ENCODE peak calls at places on chromosomes 13 and 19, in five cellular contexts. J, O, R, Y and G are unnamed samples.

GRCh38 chr19:49851456-49852259 is 699 bp downstream of the PTOV1 start:
- DNase-seq in J (peak), O (peak), R (no peak), Y (peak), G (peak)

GRCh38 chr19:31338069-31338767 is 11.0 kb downstream of the TSHZ3 start:
- DNase-seq in J (no peak), O (no peak), R (peak), Y (no peak), G (peak)

GRCh38 chr13:99217461-99218101 is 16.9 kb downstream of the UBAC2 start:
- DNase-seq in J (no peak), O (no peak), R (no peak), Y (no peak), G (no peak)

GRCh38 chr13:74450976-74451375 is 316.8 kb upstream of the KLF12 start:
- DNase-seq in J (no peak), O (no peak), R (no peak), Y (no peak), G (no peak)

GRCh38 chr19:4705413-4706131 is 18.1 kb downstream of the DPP9 start:
- DNase-seq in J (no peak), O (no peak), R (no peak), Y (no peak), G (no peak)

GRCh38 chr13:98888222-98888889 is 89.5 kb downstream of the DOCK9 start:
- DNase-seq in J (no peak), O (no peak), R (no peak), Y (no peak), G (no peak)

GRCh38 chr19:55676384-55676783 is 1.4 kb downstream of the EPN1 start:
- DNase-seq in J (no peak), O (no peak), R (no peak), Y (no peak), G (peak)

GRCh38 chr13:100069278-100069677 is 19.6 kb upstream of the PCCA start:
- DNase-seq in J (no peak), O (no peak), R (no peak), Y (no peak), G (no peak)

GRCh38 chr19:56748443-56748842 is 76.9 kb upstream of the ZNF835 start:
- DNase-seq in J (no peak), O (no peak), R (peak), Y (no peak), G (peak)

GRCh38 chr19:41993612-41994483 is at the start of gene ATP1A3:
- DNase-seq in J (peak), O (peak), R (peak), Y (peak), G (peak)

GRCh38 chr19:38658462-38659306 is 11.2 kb downstream of the ACTN4 start:
- DNase-seq in J (no peak), O (peak), R (peak), Y (no peak), G (peak)

GRCh38 chr13:26473571-26474230 is 83.8 kb upstream of the WASF3 start:
- DNase-seq in J (no peak), O (no peak), R (no peak), Y (no peak), G (no peak)

GRCh38 chr19:1154731-1155351 is 19.2 kb downstream of the SBNO2 start:
- DNase-seq in J (no peak), O (no peak), R (peak), Y (no peak), G (no peak)

GRCh38 chr13:46495647-46496046 is 57.3 kb upstream of the LRCH1 start:
- DNase-seq in J (no peak), O (no peak), R (no peak), Y (no peak), G (no peak)

GRCh38 chr13:32228330-32229041 is 86.7 kb downstream of the ZAR1L start:
- DNase-seq in J (no peak), O (no peak), R (peak), Y (no peak), G (no peak)

GRCh38 chr13:34035676-34036325 is 217.9 kb downstream of the RFC3 start:
- DNase-seq in J (no peak), O (no peak), R (no peak), Y (no peak), G (peak)

GRCh38 chr13:110583178-110583865 is 21.8 kb upstream of the RAB20 start:
- DNase-seq in J (no peak), O (no peak), R (no peak), Y (no peak), G (no peak)

GRCh38 chr13:45994752-45995151 is 57.8 kb downstream of the ZC3H13 start:
- DNase-seq in J (no peak), O (no peak), R (no peak), Y (no peak), G (no peak)

GRCh38 chr19:3154957-3155736 is 19.3 kb downstream of the GNA15 start:
- DNase-seq in J (peak), O (peak), R (peak), Y (peak), G (peak)

GRCh38 chr13:54196684-54197083 is 1168.1 kb downstream of the OLFM4 start:
- DNase-seq in J (no peak), O (no peak), R (no peak), Y (no peak), G (no peak)

GRCh38 chr13:93262729-93263128 is 36.1 kb downstream of the GPC6 start:
- DNase-seq in J (no peak), O (no peak), R (peak), Y (no peak), G (peak)

GRCh38 chr19:1249298-1249989 is 1.1 kb downstream of the MIDN start:
- DNase-seq in J (peak), O (peak), R (peak), Y (peak), G (peak)